ENCODE peak calls at places on chromosomes 1 and 21, in ten cellular contexts. One of them, this sample, is unnamed.

GRCh38 chr1:165843304-165843703 is 15.9 kb downstream of the UCK2 start:
- DNase-seq in pancreas: no peak
- DNase-seq in AG04450: no peak
- DNase-seq in effector memory CD4-positive, alpha-beta T cell: no peak
- DNase-seq in hepatocyte: no peak
- DNase-seq in DND-41: no peak
- DNase-seq in mesendoderm: no peak
- DNase-seq in thoracic aorta: no peak
- DNase-seq in IMR-90: peak
- DNase-seq in heart left ventricle: no peak
- DNase-seq in this sample: no peak

GRCh38 chr1:14149431-14149830 is 449.1 kb upstream of the KAZN start:
- DNase-seq in pancreas: no peak
- DNase-seq in AG04450: no peak
- DNase-seq in DND-41: no peak
- DNase-seq in heart left ventricle: no peak
- DNase-seq in mesendoderm: peak
- DNase-seq in hepatocyte: no peak
- DNase-seq in IMR-90: no peak
- DNase-seq in effector memory CD4-positive, alpha-beta T cell: no peak
- DNase-seq in thoracic aorta: no peak
- DNase-seq in this sample: no peak

GRCh38 chr1:8182034-8182761 is 135.7 kb upstream of the SLC45A1 start:
- DNase-seq in DND-41: no peak
- DNase-seq in hepatocyte: peak
- DNase-seq in IMR-90: peak
- DNase-seq in thoracic aorta: no peak
- DNase-seq in heart left ventricle: no peak
- DNase-seq in effector memory CD4-positive, alpha-beta T cell: no peak
- DNase-seq in pancreas: no peak
- DNase-seq in AG04450: no peak
- DNase-seq in mesendoderm: peak
- DNase-seq in this sample: peak

GRCh38 chr21:45331521-45332257 is 44.0 kb upstream of the POFUT2 start:
- DNase-seq in heart left ventricle: peak
- DNase-seq in IMR-90: no peak
- DNase-seq in mesendoderm: no peak
- DNase-seq in AG04450: no peak
- DNase-seq in hepatocyte: no peak
- DNase-seq in DND-41: no peak
- DNase-seq in pancreas: peak
- DNase-seq in thoracic aorta: no peak
- DNase-seq in effector memory CD4-positive, alpha-beta T cell: no peak
- DNase-seq in this sample: no peak

GRCh38 chr1:66648896-66649597 is 103.2 kb upstream of the DYNLT5 start:
- DNase-seq in IMR-90: no peak
- DNase-seq in AG04450: no peak
- DNase-seq in effector memory CD4-positive, alpha-beta T cell: no peak
- DNase-seq in hepatocyte: no peak
- DNase-seq in mesendoderm: no peak
- DNase-seq in pancreas: no peak
- DNase-seq in heart left ventricle: no peak
- DNase-seq in thoracic aorta: no peak
- DNase-seq in DND-41: no peak
- DNase-seq in this sample: no peak

GRCh38 chr21:41836166-41837015 is 42.8 kb downstream of the PRDM15 start:
- DNase-seq in effector memory CD4-positive, alpha-beta T cell: no peak
- DNase-seq in hepatocyte: no peak
- DNase-seq in pancreas: no peak
- DNase-seq in thoracic aorta: no peak
- DNase-seq in AG04450: no peak
- DNase-seq in DND-41: no peak
- DNase-seq in mesendoderm: no peak
- DNase-seq in IMR-90: no peak
- DNase-seq in heart left ventricle: no peak
- DNase-seq in this sample: no peak

GRCh38 chr1:46532095-46532494 is 19.4 kb downstream of the KNCN start:
- DNase-seq in thoracic aorta: no peak
- DNase-seq in heart left ventricle: no peak
- DNase-seq in hepatocyte: no peak
- DNase-seq in IMR-90: no peak
- DNase-seq in AG04450: no peak
- DNase-seq in DND-41: no peak
- DNase-seq in mesendoderm: no peak
- DNase-seq in effector memory CD4-positive, alpha-beta T cell: no peak
- DNase-seq in pancreas: no peak
- DNase-seq in this sample: no peak

GRCh38 chr1:154971341-154971998 is 923 bp upstream of the SHC1 start:
- DNase-seq in pancreas: no peak
- DNase-seq in IMR-90: no peak
- DNase-seq in AG04450: no peak
- DNase-seq in heart left ventricle: no peak
- DNase-seq in effector memory CD4-positive, alpha-beta T cell: no peak
- DNase-seq in thoracic aorta: peak
- DNase-seq in DND-41: no peak
- DNase-seq in mesendoderm: peak
- DNase-seq in hepatocyte: no peak
- DNase-seq in this sample: no peak

GRCh38 chr1:83508485-83509151 is 490.3 kb downstream of the TTLL7 start:
- DNase-seq in AG04450: no peak
- DNase-seq in DND-41: peak
- DNase-seq in hepatocyte: peak
- DNase-seq in effector memory CD4-positive, alpha-beta T cell: no peak
- DNase-seq in mesendoderm: peak
- DNase-seq in pancreas: no peak
- DNase-seq in IMR-90: peak
- DNase-seq in heart left ventricle: no peak
- DNase-seq in thoracic aorta: no peak
- DNase-seq in this sample: peak

GRCh38 chr1:200535605-200536004 is 84.9 kb downstream of the KIF14 start:
- DNase-seq in hepatocyte: no peak
- DNase-seq in DND-41: peak
- DNase-seq in AG04450: no peak
- DNase-seq in effector memory CD4-positive, alpha-beta T cell: no peak
- DNase-seq in thoracic aorta: no peak
- DNase-seq in IMR-90: no peak
- DNase-seq in heart left ventricle: no peak
- DNase-seq in pancreas: no peak
- DNase-seq in mesendoderm: peak
- DNase-seq in this sample: peak

GRCh38 chr1:64745181-64745985 is 508 bp downstream of the RAVER2 start:
- DNase-seq in heart left ventricle: peak
- DNase-seq in hepatocyte: peak
- DNase-seq in thoracic aorta: no peak
- DNase-seq in mesendoderm: peak
- DNase-seq in effector memory CD4-positive, alpha-beta T cell: no peak
- DNase-seq in IMR-90: no peak
- DNase-seq in DND-41: no peak
- DNase-seq in pancreas: no peak
- DNase-seq in AG04450: no peak
- DNase-seq in this sample: peak

GRCh38 chr1:48794815-48795214 is 18.1 kb upstream of the BEND5 start:
- DNase-seq in hepatocyte: no peak
- DNase-seq in heart left ventricle: no peak
- DNase-seq in effector memory CD4-positive, alpha-beta T cell: no peak
- DNase-seq in IMR-90: no peak
- DNase-seq in DND-41: no peak
- DNase-seq in mesendoderm: no peak
- DNase-seq in pancreas: no peak
- DNase-seq in thoracic aorta: no peak
- DNase-seq in AG04450: no peak
- DNase-seq in this sample: no peak

GRCh38 chr1:156648951-156649350 is 7.0 kb downstream of the BCAN start:
- DNase-seq in DND-41: no peak
- DNase-seq in mesendoderm: peak
- DNase-seq in hepatocyte: no peak
- DNase-seq in thoracic aorta: no peak
- DNase-seq in pancreas: no peak
- DNase-seq in IMR-90: no peak
- DNase-seq in AG04450: no peak
- DNase-seq in effector memory CD4-positive, alpha-beta T cell: no peak
- DNase-seq in heart left ventricle: no peak
- DNase-seq in this sample: no peak

GRCh38 chr21:40845621-40846020 is 1.3 kb downstream of the DSCAM start:
- DNase-seq in IMR-90: peak
- DNase-seq in DND-41: no peak
- DNase-seq in thoracic aorta: no peak
- DNase-seq in pancreas: no peak
- DNase-seq in mesendoderm: no peak
- DNase-seq in effector memory CD4-positive, alpha-beta T cell: no peak
- DNase-seq in hepatocyte: no peak
- DNase-seq in AG04450: no peak
- DNase-seq in heart left ventricle: no peak
- DNase-seq in this sample: no peak

GRCh38 chr1:3073520-3074296 is 4.7 kb downstream of the PRDM16 start:
- DNase-seq in heart left ventricle: peak
- DNase-seq in hepatocyte: peak
- DNase-seq in pancreas: no peak
- DNase-seq in DND-41: no peak
- DNase-seq in effector memory CD4-positive, alpha-beta T cell: no peak
- DNase-seq in IMR-90: no peak
- DNase-seq in thoracic aorta: no peak
- DNase-seq in mesendoderm: no peak
- DNase-seq in AG04450: no peak
- DNase-seq in this sample: no peak

GRCh38 chr1:3156936-3157335 is 87.9 kb downstream of the PRDM16 start:
- DNase-seq in DND-41: no peak
- DNase-seq in thoracic aorta: no peak
- DNase-seq in hepatocyte: no peak
- DNase-seq in heart left ventricle: no peak
- DNase-seq in mesendoderm: no peak
- DNase-seq in pancreas: no peak
- DNase-seq in effector memory CD4-positive, alpha-beta T cell: no peak
- DNase-seq in AG04450: no peak
- DNase-seq in IMR-90: no peak
- DNase-seq in this sample: no peak

GRCh38 chr1:173201968-173202367 is 5.2 kb downstream of the TNFSF4 start:
- DNase-seq in mesendoderm: no peak
- DNase-seq in thoracic aorta: no peak
- DNase-seq in effector memory CD4-positive, alpha-beta T cell: no peak
- DNase-seq in AG04450: no peak
- DNase-seq in heart left ventricle: no peak
- DNase-seq in IMR-90: no peak
- DNase-seq in DND-41: no peak
- DNase-seq in pancreas: no peak
- DNase-seq in hepatocyte: no peak
- DNase-seq in this sample: no peak

GRCh38 chr21:38511662-38512243 is 13.5 kb upstream of the ERG start:
- DNase-seq in pancreas: no peak
- DNase-seq in mesendoderm: no peak
- DNase-seq in AG04450: no peak
- DNase-seq in thoracic aorta: no peak
- DNase-seq in heart left ventricle: no peak
- DNase-seq in effector memory CD4-positive, alpha-beta T cell: no peak
- DNase-seq in DND-41: no peak
- DNase-seq in IMR-90: no peak
- DNase-seq in hepatocyte: no peak
- DNase-seq in this sample: no peak

GRCh38 chr1:21164266-21164665 is 12.4 kb downstream of the EIF4G3 start:
- DNase-seq in hepatocyte: no peak
- DNase-seq in DND-41: no peak
- DNase-seq in effector memory CD4-positive, alpha-beta T cell: no peak
- DNase-seq in heart left ventricle: no peak
- DNase-seq in thoracic aorta: no peak
- DNase-seq in IMR-90: no peak
- DNase-seq in mesendoderm: no peak
- DNase-seq in AG04450: no peak
- DNase-seq in pancreas: no peak
- DNase-seq in this sample: no peak
- H3K27ac ChIP-seq in hepatocyte: no peak
- H3K27ac ChIP-seq in DND-41: no peak
- H3K27ac ChIP-seq in effector memory CD4-positive, alpha-beta T cell: no peak
- H3K27ac ChIP-seq in heart left ventricle: no peak
- H3K27ac ChIP-seq in thoracic aorta: no peak
- H3K27ac ChIP-seq in IMR-90: no peak
- H3K27ac ChIP-seq in mesendoderm: no peak
- H3K27ac ChIP-seq in AG04450: no peak
- H3K27ac ChIP-seq in pancreas: no peak
- H3K27ac ChIP-seq in this sample: no peak

GRCh38 chr1:28517649-28517999 is 11.8 kb downstream of the RCC1 start:
- DNase-seq in AG04450: no peak
- DNase-seq in hepatocyte: no peak
- DNase-seq in mesendoderm: peak
- DNase-seq in pancreas: no peak
- DNase-seq in effector memory CD4-positive, alpha-beta T cell: no peak
- DNase-seq in DND-41: no peak
- DNase-seq in thoracic aorta: no peak
- DNase-seq in heart left ventricle: no peak
- DNase-seq in IMR-90: peak
- DNase-seq in this sample: no peak
- H3K4me3 ChIP-seq in AG04450: peak
- H3K4me3 ChIP-seq in hepatocyte: no peak
- H3K4me3 ChIP-seq in mesendoderm: no peak
- H3K4me3 ChIP-seq in pancreas: peak
- H3K4me3 ChIP-seq in effector memory CD4-positive, alpha-beta T cell: peak
- H3K4me3 ChIP-seq in DND-41: peak
- H3K4me3 ChIP-seq in thoracic aorta: peak
- H3K4me3 ChIP-seq in heart left ventricle: peak
- H3K4me3 ChIP-seq in IMR-90: no peak
- H3K4me3 ChIP-seq in this sample: peak

DNA sequence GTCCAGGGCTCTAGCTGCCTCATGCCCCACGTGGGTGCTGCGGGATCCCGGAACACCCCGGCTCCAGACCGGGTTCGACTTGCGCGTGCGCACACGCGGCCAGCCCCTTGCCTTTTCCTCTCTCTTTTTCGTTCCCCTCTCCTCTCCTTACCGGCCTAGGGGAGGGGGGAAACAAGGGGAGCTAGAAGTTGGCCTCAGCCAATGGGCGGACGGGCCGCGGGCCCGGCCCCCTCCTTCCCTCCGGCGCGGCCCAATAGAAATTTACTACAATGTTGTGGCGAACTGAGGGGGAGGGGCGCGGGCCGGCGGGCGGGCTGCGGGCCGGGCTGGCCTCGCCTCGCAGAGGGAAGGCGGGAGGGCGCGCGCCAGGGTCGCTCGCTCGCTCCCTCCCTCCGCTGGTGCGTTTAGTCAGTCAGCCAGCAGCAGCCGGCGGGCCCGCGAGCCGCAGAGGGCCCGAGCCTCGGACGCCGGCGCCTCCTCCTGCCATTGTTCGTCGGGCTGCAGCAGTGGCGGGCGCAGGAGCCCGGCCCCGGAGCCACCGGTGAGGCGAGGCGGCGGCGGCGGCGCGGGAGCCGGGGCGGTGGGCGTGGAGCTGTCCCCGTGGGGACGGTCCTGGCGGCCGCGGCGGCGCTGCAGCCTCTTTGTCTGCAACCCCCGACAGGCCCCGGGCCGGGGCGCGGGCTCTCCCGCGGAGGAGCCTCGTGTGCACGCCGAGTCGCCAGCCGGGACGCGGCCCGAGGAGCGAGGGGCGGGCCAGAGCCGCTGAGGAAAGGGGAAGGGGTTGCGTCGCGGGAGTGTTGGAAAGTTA is at the start of gene EPB41:
- DNase-seq in heart left ventricle: peak
- DNase-seq in pancreas: peak
- DNase-seq in DND-41: peak
- DNase-seq in IMR-90: peak
- DNase-seq in mesendoderm: peak
- DNase-seq in thoracic aorta: peak
- DNase-seq in AG04450: peak
- DNase-seq in effector memory CD4-positive, alpha-beta T cell: peak
- DNase-seq in hepatocyte: peak
- DNase-seq in this sample: peak
- H3K27ac ChIP-seq in heart left ventricle: no peak
- H3K27ac ChIP-seq in pancreas: no peak
- H3K27ac ChIP-seq in DND-41: peak
- H3K27ac ChIP-seq in IMR-90: no peak
- H3K27ac ChIP-seq in mesendoderm: peak
- H3K27ac ChIP-seq in thoracic aorta: peak
- H3K27ac ChIP-seq in AG04450: no peak
- H3K27ac ChIP-seq in effector memory CD4-positive, alpha-beta T cell: peak
- H3K27ac ChIP-seq in hepatocyte: peak
- H3K27ac ChIP-seq in this sample: peak

GRCh38 chr1:201779351-201779880 is 49.5 kb upstream of the IPO9 start:
- DNase-seq in DND-41: no peak
- DNase-seq in heart left ventricle: no peak
- DNase-seq in hepatocyte: no peak
- DNase-seq in pancreas: no peak
- DNase-seq in AG04450: no peak
- DNase-seq in effector memory CD4-positive, alpha-beta T cell: no peak
- DNase-seq in mesendoderm: no peak
- DNase-seq in thoracic aorta: no peak
- DNase-seq in IMR-90: no peak
- DNase-seq in this sample: no peak
- H3K4me3 ChIP-seq in DND-41: no peak
- H3K4me3 ChIP-seq in heart left ventricle: no peak
- H3K4me3 ChIP-seq in hepatocyte: no peak
- H3K4me3 ChIP-seq in pancreas: no peak
- H3K4me3 ChIP-seq in AG04450: no peak
- H3K4me3 ChIP-seq in effector memory CD4-positive, alpha-beta T cell: no peak
- H3K4me3 ChIP-seq in mesendoderm: no peak
- H3K4me3 ChIP-seq in thoracic aorta: peak
- H3K4me3 ChIP-seq in IMR-90: no peak
- H3K4me3 ChIP-seq in this sample: no peak